ENCODE peak calls at places on chromosomes 6 and 20, in seven cellular contexts. One of them, this sample, is unnamed.

GRCh38 chr20:25008388-25009217 is 16.1 kb upstream of the APMAP start:
- DNase-seq in ACHN: no peak
- DNase-seq in GM13976: no peak
- DNase-seq in HFFc6: no peak
- DNase-seq in aorta: peak; percentile 38
- DNase-seq in stimulated activated CD8-positive, alpha-beta memory T cell treated with anti-CD3 and anti-CD28 coated beads, Interleukin-7, amount 100 ng/mL, for 1 hour: no peak
- DNase-seq in activated naive CD8-positive, alpha-beta T cell treated with anti-CD3 and anti-CD28 coated beads, Interleukin-2, amount 50 U/mL, for 24 hours: no peak
- DNase-seq in this sample: no peak

GRCh38 chr20:37915800-37916570 is 13.1 kb downstream of the VSTM2L start:
- DNase-seq in ACHN: no peak
- DNase-seq in HFFc6: no peak
- DNase-seq in GM13976: no peak
- DNase-seq in stimulated activated CD8-positive, alpha-beta memory T cell treated with anti-CD3 and anti-CD28 coated beads, Interleukin-7, amount 100 ng/mL, for 1 hour: no peak
- DNase-seq in activated naive CD8-positive, alpha-beta T cell treated with anti-CD3 and anti-CD28 coated beads, Interleukin-2, amount 50 U/mL, for 24 hours: no peak
- DNase-seq in aorta: no peak
- DNase-seq in this sample: no peak

GRCh38 chr6:33547499-33547898 is 32.6 kb downstream of the BAK1 start:
- DNase-seq in GM13976: no peak
- DNase-seq in aorta: no peak
- DNase-seq in stimulated activated CD8-positive, alpha-beta memory T cell treated with anti-CD3 and anti-CD28 coated beads, Interleukin-7, amount 100 ng/mL, for 1 hour: no peak
- DNase-seq in activated naive CD8-positive, alpha-beta T cell treated with anti-CD3 and anti-CD28 coated beads, Interleukin-2, amount 50 U/mL, for 24 hours: no peak
- DNase-seq in HFFc6: no peak
- DNase-seq in ACHN: no peak
- DNase-seq in this sample: no peak

GRCh38 chr6:67952121-67952520 is 683.0 kb upstream of the ADGRB3 start:
- DNase-seq in stimulated activated CD8-positive, alpha-beta memory T cell treated with anti-CD3 and anti-CD28 coated beads, Interleukin-7, amount 100 ng/mL, for 1 hour: no peak
- DNase-seq in ACHN: no peak
- DNase-seq in HFFc6: no peak
- DNase-seq in GM13976: no peak
- DNase-seq in aorta: no peak
- DNase-seq in activated naive CD8-positive, alpha-beta T cell treated with anti-CD3 and anti-CD28 coated beads, Interleukin-2, amount 50 U/mL, for 24 hours: no peak
- DNase-seq in this sample: no peak

GRCh38 chr6:30842754-30843610 is 41.3 kb upstream of the DDR1 start:
- DNase-seq in GM13976: no peak
- DNase-seq in aorta: no peak
- DNase-seq in activated naive CD8-positive, alpha-beta T cell treated with anti-CD3 and anti-CD28 coated beads, Interleukin-2, amount 50 U/mL, for 24 hours: peak; percentile 28
- DNase-seq in HFFc6: no peak
- DNase-seq in ACHN: no peak
- DNase-seq in stimulated activated CD8-positive, alpha-beta memory T cell treated with anti-CD3 and anti-CD28 coated beads, Interleukin-7, amount 100 ng/mL, for 1 hour: no peak
- DNase-seq in this sample: no peak

GRCh38 chr20:52945862-52946522 is 26.2 kb upstream of the TSHZ2 start:
- DNase-seq in activated naive CD8-positive, alpha-beta T cell treated with anti-CD3 and anti-CD28 coated beads, Interleukin-2, amount 50 U/mL, for 24 hours: no peak
- DNase-seq in HFFc6: no peak
- DNase-seq in aorta: no peak
- DNase-seq in GM13976: no peak
- DNase-seq in ACHN: no peak
- DNase-seq in stimulated activated CD8-positive, alpha-beta memory T cell treated with anti-CD3 and anti-CD28 coated beads, Interleukin-7, amount 100 ng/mL, for 1 hour: no peak
- DNase-seq in this sample: no peak

GRCh38 chr6:17845598-17845997 is 138.9 kb upstream of the NUP153 start:
- DNase-seq in stimulated activated CD8-positive, alpha-beta memory T cell treated with anti-CD3 and anti-CD28 coated beads, Interleukin-7, amount 100 ng/mL, for 1 hour: no peak
- DNase-seq in aorta: no peak
- DNase-seq in GM13976: no peak
- DNase-seq in activated naive CD8-positive, alpha-beta T cell treated with anti-CD3 and anti-CD28 coated beads, Interleukin-2, amount 50 U/mL, for 24 hours: no peak
- DNase-seq in ACHN: no peak
- DNase-seq in HFFc6: no peak
- DNase-seq in this sample: no peak

GRCh38 chr6:33061987-33062386 is 11.5 kb downstream of the HLA-DPA1 start:
- DNase-seq in ACHN: no peak
- DNase-seq in aorta: no peak
- DNase-seq in HFFc6: no peak
- DNase-seq in GM13976: peak; percentile 60
- DNase-seq in activated naive CD8-positive, alpha-beta T cell treated with anti-CD3 and anti-CD28 coated beads, Interleukin-2, amount 50 U/mL, for 24 hours: no peak
- DNase-seq in stimulated activated CD8-positive, alpha-beta memory T cell treated with anti-CD3 and anti-CD28 coated beads, Interleukin-7, amount 100 ng/mL, for 1 hour: no peak
- DNase-seq in this sample: no peak

GRCh38 chr6:132734694-132735236 is 20.9 kb upstream of the VNN1 start:
- DNase-seq in GM13976: no peak
- DNase-seq in activated naive CD8-positive, alpha-beta T cell treated with anti-CD3 and anti-CD28 coated beads, Interleukin-2, amount 50 U/mL, for 24 hours: no peak
- DNase-seq in HFFc6: peak; percentile 4
- DNase-seq in aorta: no peak
- DNase-seq in ACHN: peak; percentile 24
- DNase-seq in stimulated activated CD8-positive, alpha-beta memory T cell treated with anti-CD3 and anti-CD28 coated beads, Interleukin-7, amount 100 ng/mL, for 1 hour: no peak
- DNase-seq in this sample: no peak